ENCODE peak calls at places on chromosome 16, in eight cellular contexts. One of them, this sample, is unnamed.

GRCh38 chr16:71796501-71796900 is 12.1 kb downstream of the AP1G1 start:
- DNase-seq in coronary artery: no peak
- DNase-seq in endothelial cell: no peak
- DNase-seq in bronchial epithelial cell: no peak
- DNase-seq in heart left ventricle: no peak
- DNase-seq in endothelial cell of umbilical vein: no peak
- DNase-seq in RWPE1: no peak
- DNase-seq in AG09319: no peak
- DNase-seq in this sample: no peak

GRCh38 chr16:27474921-27475320 is 72.9 kb downstream of the IL21R start:
- DNase-seq in coronary artery: no peak
- DNase-seq in endothelial cell: no peak
- DNase-seq in bronchial epithelial cell: no peak
- DNase-seq in heart left ventricle: no peak
- DNase-seq in endothelial cell of umbilical vein: no peak
- DNase-seq in RWPE1: no peak
- DNase-seq in AG09319: no peak
- DNase-seq in this sample: no peak

GRCh38 chr16:86667035-86667434 is 88.7 kb downstream of the FOXL1 start:
- DNase-seq in coronary artery: no peak
- DNase-seq in endothelial cell: no peak
- DNase-seq in bronchial epithelial cell: no peak
- DNase-seq in heart left ventricle: peak
- DNase-seq in endothelial cell of umbilical vein: no peak
- DNase-seq in RWPE1: no peak
- DNase-seq in AG09319: no peak
- DNase-seq in this sample: no peak

GRCh38 chr16:77816293-77816692 is 27.9 kb downstream of the VAT1L start:
- DNase-seq in coronary artery: no peak
- DNase-seq in endothelial cell: no peak
- DNase-seq in bronchial epithelial cell: no peak
- DNase-seq in heart left ventricle: no peak
- DNase-seq in endothelial cell of umbilical vein: no peak
- DNase-seq in RWPE1: no peak
- DNase-seq in AG09319: no peak
- DNase-seq in this sample: no peak

GRCh38 chr16:75289189-75289588 is 37.8 kb upstream of the BCAR1 start:
- DNase-seq in coronary artery: no peak
- DNase-seq in endothelial cell: no peak
- DNase-seq in bronchial epithelial cell: peak
- DNase-seq in heart left ventricle: no peak
- DNase-seq in endothelial cell of umbilical vein: peak
- DNase-seq in RWPE1: no peak
- DNase-seq in AG09319: no peak
- DNase-seq in this sample: no peak

GRCh38 chr16:24309222-24309905 is 53.2 kb downstream of the CACNG3 start:
- DNase-seq in coronary artery: no peak
- DNase-seq in endothelial cell: no peak
- DNase-seq in bronchial epithelial cell: peak
- DNase-seq in heart left ventricle: no peak
- DNase-seq in endothelial cell of umbilical vein: peak
- DNase-seq in RWPE1: peak
- DNase-seq in AG09319: no peak
- DNase-seq in this sample: peak

GRCh38 chr16:57235128-57236092 is 9.6 kb upstream of the ARL2BP start:
- DNase-seq in coronary artery: no peak
- DNase-seq in endothelial cell: no peak
- DNase-seq in bronchial epithelial cell: peak
- DNase-seq in heart left ventricle: no peak
- DNase-seq in endothelial cell of umbilical vein: peak
- DNase-seq in RWPE1: peak
- DNase-seq in AG09319: no peak
- DNase-seq in this sample: peak

GRCh38 chr16:27108051-27108770 is 41.5 kb downstream of the C16orf82 start:
- DNase-seq in coronary artery: peak
- DNase-seq in endothelial cell: no peak
- DNase-seq in bronchial epithelial cell: no peak
- DNase-seq in heart left ventricle: no peak
- DNase-seq in endothelial cell of umbilical vein: no peak
- DNase-seq in RWPE1: no peak
- DNase-seq in AG09319: no peak
- DNase-seq in this sample: no peak

GRCh38 chr16:72530434-72530833 is 358.5 kb upstream of the PMFBP1 start:
- DNase-seq in coronary artery: no peak
- DNase-seq in endothelial cell: no peak
- DNase-seq in bronchial epithelial cell: peak
- DNase-seq in heart left ventricle: no peak
- DNase-seq in endothelial cell of umbilical vein: peak
- DNase-seq in RWPE1: peak
- DNase-seq in AG09319: no peak
- DNase-seq in this sample: no peak

GRCh38 chr16:1920727-1921155 is 2.5 kb upstream of the HS3ST6 start:
- DNase-seq in coronary artery: no peak
- DNase-seq in endothelial cell: peak
- DNase-seq in bronchial epithelial cell: no peak
- DNase-seq in heart left ventricle: no peak
- DNase-seq in endothelial cell of umbilical vein: peak
- DNase-seq in RWPE1: no peak
- DNase-seq in AG09319: no peak
- DNase-seq in this sample: peak

GRCh38 chr16:86986136-86986535 is 331.1 kb downstream of the C16orf95 start:
- DNase-seq in coronary artery: no peak
- DNase-seq in endothelial cell: no peak
- DNase-seq in bronchial epithelial cell: no peak
- DNase-seq in heart left ventricle: no peak
- DNase-seq in endothelial cell of umbilical vein: no peak
- DNase-seq in RWPE1: no peak
- DNase-seq in AG09319: no peak
- DNase-seq in this sample: no peak

GRCh38 chr16:65770752-65771151 is 595.7 kb upstream of the CDH5 start:
- DNase-seq in coronary artery: no peak
- DNase-seq in endothelial cell: no peak
- DNase-seq in bronchial epithelial cell: peak
- DNase-seq in heart left ventricle: no peak
- DNase-seq in endothelial cell of umbilical vein: no peak
- DNase-seq in RWPE1: no peak
- DNase-seq in AG09319: no peak
- DNase-seq in this sample: no peak

GRCh38 chr16:27462846-27463682 is 61.1 kb downstream of the IL21R start:
- DNase-seq in coronary artery: no peak
- DNase-seq in endothelial cell: no peak
- DNase-seq in bronchial epithelial cell: no peak
- DNase-seq in heart left ventricle: no peak
- DNase-seq in endothelial cell of umbilical vein: no peak
- DNase-seq in RWPE1: no peak
- DNase-seq in AG09319: no peak
- DNase-seq in this sample: no peak

GRCh38 chr16:12661656-12662172 is 142.0 kb downstream of the CPPED1 start:
- DNase-seq in coronary artery: no peak
- DNase-seq in endothelial cell: peak
- DNase-seq in bronchial epithelial cell: no peak
- DNase-seq in heart left ventricle: peak
- DNase-seq in endothelial cell of umbilical vein: peak
- DNase-seq in RWPE1: peak
- DNase-seq in AG09319: no peak
- DNase-seq in this sample: peak

GRCh38 chr16:88695218-88695617 is 8.9 kb upstream of the SNAI3 start:
- DNase-seq in coronary artery: no peak
- DNase-seq in endothelial cell: no peak
- DNase-seq in bronchial epithelial cell: no peak
- DNase-seq in heart left ventricle: no peak
- DNase-seq in endothelial cell of umbilical vein: no peak
- DNase-seq in RWPE1: no peak
- DNase-seq in AG09319: no peak
- DNase-seq in this sample: no peak

GRCh38 chr16:4696905-4697866 is 3.8 kb downstream of the NUDT16L1 start:
- DNase-seq in coronary artery: no peak
- DNase-seq in endothelial cell: no peak
- DNase-seq in bronchial epithelial cell: no peak
- DNase-seq in heart left ventricle: no peak
- DNase-seq in endothelial cell of umbilical vein: no peak
- DNase-seq in RWPE1: no peak
- DNase-seq in AG09319: no peak
- DNase-seq in this sample: no peak

GRCh38 chr16:28977703-28978641 is 3.4 kb downstream of the SPNS1 start:
- DNase-seq in coronary artery: no peak
- DNase-seq in endothelial cell: no peak
- DNase-seq in bronchial epithelial cell: peak
- DNase-seq in heart left ventricle: no peak
- DNase-seq in endothelial cell of umbilical vein: no peak
- DNase-seq in RWPE1: peak
- DNase-seq in AG09319: no peak
- DNase-seq in this sample: no peak

GRCh38 chr16:84774810-84775209 is 45.0 kb upstream of the CRISPLD2 start:
- DNase-seq in coronary artery: no peak
- DNase-seq in endothelial cell: no peak
- DNase-seq in bronchial epithelial cell: peak
- DNase-seq in heart left ventricle: no peak
- DNase-seq in endothelial cell of umbilical vein: peak
- DNase-seq in RWPE1: peak
- DNase-seq in AG09319: peak
- DNase-seq in this sample: no peak

GRCh38 chr16:57016831-57017230 is 27.5 kb downstream of the NLRC5 start:
- DNase-seq in coronary artery: no peak
- DNase-seq in endothelial cell: no peak
- DNase-seq in bronchial epithelial cell: no peak
- DNase-seq in heart left ventricle: no peak
- DNase-seq in endothelial cell of umbilical vein: no peak
- DNase-seq in RWPE1: no peak
- DNase-seq in AG09319: no peak
- DNase-seq in this sample: no peak

GRCh38 chr16:88920618-88921602 is 54.5 kb upstream of the PABPN1L start:
- DNase-seq in coronary artery: no peak
- DNase-seq in endothelial cell: peak
- DNase-seq in bronchial epithelial cell: no peak
- DNase-seq in heart left ventricle: peak
- DNase-seq in endothelial cell of umbilical vein: peak
- DNase-seq in RWPE1: peak
- DNase-seq in AG09319: peak
- DNase-seq in this sample: peak

GRCh38 chr16:29816694-29817441 is 916 bp downstream of the PAGR1 start:
- DNase-seq in coronary artery: peak
- DNase-seq in endothelial cell: peak
- DNase-seq in bronchial epithelial cell: peak
- DNase-seq in heart left ventricle: peak
- DNase-seq in endothelial cell of umbilical vein: peak
- DNase-seq in RWPE1: peak
- DNase-seq in AG09319: no peak
- DNase-seq in this sample: peak

GRCh38 chr16:60077791-60078280 is 1343.7 kb upstream of the GOT2 start:
- DNase-seq in coronary artery: no peak
- DNase-seq in endothelial cell: no peak
- DNase-seq in bronchial epithelial cell: no peak
- DNase-seq in heart left ventricle: no peak
- DNase-seq in endothelial cell of umbilical vein: peak
- DNase-seq in RWPE1: no peak
- DNase-seq in AG09319: no peak
- DNase-seq in this sample: no peak

GRCh38 chr16:11783319-11784047 is 13.6 kb downstream of the ZC3H7A start:
- DNase-seq in coronary artery: no peak
- DNase-seq in endothelial cell: no peak
- DNase-seq in bronchial epithelial cell: peak
- DNase-seq in heart left ventricle: no peak
- DNase-seq in endothelial cell of umbilical vein: peak
- DNase-seq in RWPE1: peak
- DNase-seq in AG09319: no peak
- DNase-seq in this sample: peak

GRCh38 chr16:2273484-2273883 is 5.6 kb upstream of the RNPS1 start:
- DNase-seq in coronary artery: no peak
- DNase-seq in endothelial cell: no peak
- DNase-seq in bronchial epithelial cell: no peak
- DNase-seq in heart left ventricle: no peak
- DNase-seq in endothelial cell of umbilical vein: no peak
- DNase-seq in RWPE1: no peak
- DNase-seq in AG09319: no peak
- DNase-seq in this sample: no peak

GRCh38 chr16:2468142-2468724 is 2.9 kb upstream of the NTN3 start:
- DNase-seq in coronary artery: no peak
- DNase-seq in endothelial cell: no peak
- DNase-seq in bronchial epithelial cell: peak
- DNase-seq in heart left ventricle: no peak
- DNase-seq in endothelial cell of umbilical vein: peak
- DNase-seq in RWPE1: peak
- DNase-seq in AG09319: no peak
- DNase-seq in this sample: peak

GRCh38 chr16:14199624-14200023 is 128.5 kb downstream of the MRTFB start:
- DNase-seq in coronary artery: no peak
- DNase-seq in endothelial cell: no peak
- DNase-seq in bronchial epithelial cell: peak
- DNase-seq in heart left ventricle: no peak
- DNase-seq in endothelial cell of umbilical vein: no peak
- DNase-seq in RWPE1: peak
- DNase-seq in AG09319: no peak
- DNase-seq in this sample: no peak

GRCh38 chr16:55035037-55035436 is 104.4 kb downstream of the IRX5 start:
- DNase-seq in coronary artery: peak
- DNase-seq in endothelial cell: peak
- DNase-seq in bronchial epithelial cell: peak
- DNase-seq in heart left ventricle: no peak
- DNase-seq in endothelial cell of umbilical vein: no peak
- DNase-seq in RWPE1: no peak
- DNase-seq in AG09319: no peak
- DNase-seq in this sample: peak

GRCh38 chr16:49440156-49441065 is 66.8 kb downstream of the C16orf78 start:
- DNase-seq in coronary artery: no peak
- DNase-seq in endothelial cell: no peak
- DNase-seq in bronchial epithelial cell: no peak
- DNase-seq in heart left ventricle: no peak
- DNase-seq in endothelial cell of umbilical vein: no peak
- DNase-seq in RWPE1: no peak
- DNase-seq in AG09319: no peak
- DNase-seq in this sample: no peak
- TF ChIP-seq CTCF in coronary artery: no peak
- TF ChIP-seq CTCF in endothelial cell: no peak
- TF ChIP-seq CTCF in bronchial epithelial cell: no peak
- TF ChIP-seq CTCF in heart left ventricle: no peak
- TF ChIP-seq CTCF in endothelial cell of umbilical vein: no peak
- TF ChIP-seq CTCF in RWPE1: no peak
- TF ChIP-seq CTCF in AG09319: no peak
- TF ChIP-seq CTCF in this sample: no peak

GRCh38 chr16:47995354-47995753 is 160.4 kb downstream of the ABCC12 start:
- DNase-seq in coronary artery: no peak
- DNase-seq in endothelial cell: no peak
- DNase-seq in bronchial epithelial cell: no peak
- DNase-seq in heart left ventricle: no peak
- DNase-seq in endothelial cell of umbilical vein: no peak
- DNase-seq in RWPE1: no peak
- DNase-seq in AG09319: no peak
- DNase-seq in this sample: no peak
- TF ChIP-seq CTCF in coronary artery: no peak
- TF ChIP-seq CTCF in endothelial cell: no peak
- TF ChIP-seq CTCF in bronchial epithelial cell: peak
- TF ChIP-seq CTCF in heart left ventricle: no peak
- TF ChIP-seq CTCF in endothelial cell of umbilical vein: no peak
- TF ChIP-seq CTCF in RWPE1: no peak
- TF ChIP-seq CTCF in AG09319: no peak
- TF ChIP-seq CTCF in this sample: no peak

GRCh38 chr16:67546761-67547422 is 15.4 kb upstream of the CTCF start:
- DNase-seq in coronary artery: peak
- DNase-seq in endothelial cell: peak
- DNase-seq in bronchial epithelial cell: peak
- DNase-seq in heart left ventricle: peak
- DNase-seq in endothelial cell of umbilical vein: peak
- DNase-seq in RWPE1: peak
- DNase-seq in AG09319: no peak
- DNase-seq in this sample: peak
- TF ChIP-seq CTCF in coronary artery: peak
- TF ChIP-seq CTCF in endothelial cell: peak
- TF ChIP-seq CTCF in bronchial epithelial cell: peak
- TF ChIP-seq CTCF in heart left ventricle: peak
- TF ChIP-seq CTCF in endothelial cell of umbilical vein: peak
- TF ChIP-seq CTCF in RWPE1: peak
- TF ChIP-seq CTCF in AG09319: peak
- TF ChIP-seq CTCF in this sample: peak

GRCh38 chr16:10122546-10122945 is 59.7 kb downstream of the GRIN2A start:
- DNase-seq in coronary artery: no peak
- DNase-seq in endothelial cell: peak
- DNase-seq in bronchial epithelial cell: no peak
- DNase-seq in heart left ventricle: no peak
- DNase-seq in endothelial cell of umbilical vein: no peak
- DNase-seq in RWPE1: peak
- DNase-seq in AG09319: no peak
- DNase-seq in this sample: no peak
- TF ChIP-seq CTCF in coronary artery: no peak
- TF ChIP-seq CTCF in endothelial cell: peak
- TF ChIP-seq CTCF in bronchial epithelial cell: no peak
- TF ChIP-seq CTCF in heart left ventricle: no peak
- TF ChIP-seq CTCF in endothelial cell of umbilical vein: no peak
- TF ChIP-seq CTCF in RWPE1: no peak
- TF ChIP-seq CTCF in AG09319: peak
- TF ChIP-seq CTCF in this sample: no peak